ENCODE peak calls at places on chromosomes 4 and X, in five cellular contexts. W is stimulated activated naive CD8-positive, alpha-beta T cell treated with anti-CD3 and anti-CD28 coated beads, Interleukin-15, amount 100 ng/mL, for 72 hours; B is NCI-H2029 treated with DMSO at 0.1 percent for 48 hours; F is ELF-1; A is activated gamma-delta T cell. O is an unnamed sample.

GRCh38 chrX:140525448-140525847 is 20.6 kb upstream of the SOX3 start:
- DNase-seq in W (no peak), A (no peak), F (peak), B (no peak), O (no peak)

GRCh38 chr4:70754470-70754869 is 32.7 kb downstream of the RUFY3 start:
- DNase-seq in A (no peak), F (no peak), B (no peak), W (no peak), O (no peak)

GRCh38 chr4:68391451-68391850 is 41.6 kb upstream of the YTHDC1 start:
- DNase-seq in W (no peak), A (no peak), F (no peak), B (no peak), O (no peak)

GRCh38 chrX:69038188-69038587 is 127.1 kb downstream of the PJA1 start:
- DNase-seq in W (no peak), B (no peak), F (no peak), A (no peak), O (no peak)

GRCh38 chrX:112513154-112513553 is 166.6 kb downstream of the LHFPL1 start:
- DNase-seq in F (peak), W (no peak), A (no peak), B (no peak), O (no peak)

GRCh38 chr4:182062458-182062857 is 180.7 kb upstream of the TENM3 start:
- DNase-seq in A (no peak), W (no peak), F (no peak), B (no peak), O (no peak)

GRCh38 chr4:2688697-2689096 is 67.4 kb downstream of the TNIP2 start:
- DNase-seq in A (no peak), B (no peak), W (no peak), F (no peak), O (no peak)

GRCh38 chr4:24973471-24974251 is 57.1 kb downstream of the LGI2 start:
- DNase-seq in A (no peak), B (peak), W (no peak), F (peak), O (no peak)

GRCh38 chr4:170853422-170854021 is 763.8 kb upstream of the AADAT start:
- DNase-seq in F (peak), B (no peak), W (peak), A (no peak), O (peak)

GRCh38 chr4:20422398-20422797 is 170.7 kb downstream of the SLIT2 start:
- DNase-seq in W (peak), B (peak), A (no peak), F (peak), O (no peak)

GRCh38 chr4:147578057-147578476 is 39.1 kb upstream of the TMEM184C start:
- DNase-seq in B (no peak), A (no peak), F (no peak), W (no peak), O (no peak)

GRCh38 chr4:77599378-77599777 is 6.2 kb upstream of the CXCL13 start:
- DNase-seq in A (no peak), F (peak), W (no peak), B (no peak), O (no peak)

GRCh38 chr4:145587088-145587487 is 32.1 kb upstream of the MMAA start:
- DNase-seq in F (no peak), W (no peak), A (no peak), B (no peak), O (no peak)

O was measured in mesothelial cell of epicardium.